ENCODE peak calls at places on chromosomes 1 and 21, in ten cellular contexts. K, F, C, U, Q, H, W, M, N and T are unnamed samples.

GRCh38 chr1:114040273-114041043 is 61.2 kb downstream of the OLFML3 start:
- DNase-seq in U (no peak), F (no peak), Q (no peak), W (no peak), M (no peak), C (no peak), H (no peak), N (no peak), K (peak), T (no peak)

GRCh38 chr1:82227286-82227685 is 426.6 kb downstream of the ADGRL2 start:
- DNase-seq in H (no peak), Q (no peak), M (no peak), C (no peak), N (no peak), F (no peak), K (no peak), U (no peak), W (no peak), T (no peak)

GRCh38 chr1:45478129-45478802 is 12.7 kb downstream of the TESK2 start:
- DNase-seq in U (no peak), Q (no peak), M (no peak), N (no peak), F (no peak), H (no peak), W (no peak), C (no peak), K (no peak), T (no peak)

GRCh38 chr1:118986291-118986838 is 1.8 kb downstream of the TBX15 start:
- DNase-seq in N (no peak), C (peak), H (no peak), W (no peak), Q (no peak), U (no peak), F (no peak), M (no peak), K (peak), T (no peak)

GRCh38 chr1:203572134-203572625 is 54.5 kb upstream of the ATP2B4 start:
- DNase-seq in H (peak), C (peak), U (no peak), W (peak), F (no peak), N (peak), K (no peak), M (no peak), Q (no peak), T (no peak)

GRCh38 chr1:18299441-18300338 is 181.0 kb upstream of the KLHDC7A start:
- DNase-seq in Q (peak), K (no peak), M (no peak), W (no peak), H (no peak), F (no peak), N (peak), U (peak), C (peak), T (no peak)

GRCh38 chr1:231053493-231054162 is 13.6 kb upstream of the FAM89A start:
- DNase-seq in N (no peak), W (peak), H (peak), F (peak), C (no peak), M (peak), Q (peak), K (peak), U (no peak), T (no peak)

GRCh38 chr1:7592120-7592798 is 178.8 kb upstream of the VAMP3 start:
- DNase-seq in W (no peak), H (no peak), K (no peak), Q (no peak), C (no peak), U (no peak), N (no peak), M (no peak), F (no peak), T (no peak)

GRCh38 chr1:186102559-186103148 is 272.4 kb downstream of the TPR start:
- DNase-seq in M (peak), U (no peak), F (no peak), N (no peak), W (peak), K (peak), C (no peak), H (no peak), Q (peak), T (no peak)

GRCh38 chr1:1330366-1331067 is 563 bp upstream of the TAS1R3 start:
- DNase-seq in N (no peak), M (no peak), K (no peak), F (no peak), C (no peak), Q (no peak), W (no peak), U (no peak), H (no peak), T (no peak)

GRCh38 chr1:210049616-210050015 is 111.6 kb downstream of the SYT14 start:
- DNase-seq in M (no peak), U (no peak), F (no peak), K (no peak), Q (no peak), H (no peak), W (no peak), C (no peak), N (no peak), T (no peak)

GRCh38 chr1:32240140-32240951 is 6.7 kb upstream of the FAM167B start:
- DNase-seq in K (peak), Q (peak), M (no peak), U (peak), C (peak), H (peak), F (peak), N (peak), W (no peak), T (peak)

GRCh38 chr1:84257617-84258016 is 43.9 kb upstream of the SAMD13 start:
- DNase-seq in U (no peak), K (no peak), C (no peak), N (no peak), F (no peak), Q (no peak), W (no peak), H (no peak), M (no peak), T (no peak)

GRCh38 chr1:184158911-184159701 is 107.6 kb downstream of the TSEN15 start:
- DNase-seq in Q (peak), C (no peak), W (no peak), K (peak), M (no peak), H (no peak), N (no peak), U (no peak), F (no peak), T (no peak)

GRCh38 chr1:162661336-162661735 is 29.1 kb downstream of the DDR2 start:
- DNase-seq in H (no peak), W (no peak), Q (no peak), M (no peak), N (no peak), K (no peak), U (no peak), F (no peak), C (no peak), T (no peak)

GRCh38 chr21:32240708-32241433 is 38.0 kb downstream of the MIS18A start:
- DNase-seq in F (no peak), W (no peak), H (no peak), N (no peak), M (no peak), C (no peak), U (no peak), Q (no peak), K (no peak), T (no peak)

GRCh38 chr1:24905979-24906720 is 23.9 kb downstream of the RUNX3 start:
- DNase-seq in K (no peak), W (no peak), Q (no peak), N (no peak), H (no peak), C (peak), U (no peak), M (no peak), F (no peak), T (no peak)

GRCh38 chr21:38990424-38990794 is 184.7 kb downstream of the ETS2 start:
- DNase-seq in C (peak), W (no peak), M (no peak), H (no peak), U (no peak), F (peak), K (no peak), Q (no peak), N (no peak), T (no peak)

GRCh38 chr1:108947871-108948525 is 15.3 kb downstream of the CLCC1 start:
- DNase-seq in K (no peak), H (no peak), N (no peak), F (no peak), Q (no peak), W (no peak), M (no peak), C (no peak), U (no peak), T (no peak)

GRCh38 chr1:55421317-55421716 is 206.2 kb upstream of the USP24 start:
- DNase-seq in U (peak), N (no peak), M (no peak), H (no peak), W (no peak), K (peak), F (no peak), Q (peak), C (no peak), T (no peak)

GRCh38 chr1:153503766-153504165 is 32.0 kb downstream of the S100A6 start:
- DNase-seq in W (no peak), K (no peak), Q (no peak), F (no peak), M (no peak), U (no peak), H (no peak), C (no peak), N (no peak), T (no peak)

GRCh38 chr1:159581422-159581821 is 6.2 kb upstream of the APCS start:
- DNase-seq in M (no peak), U (no peak), K (no peak), Q (no peak), N (no peak), W (no peak), H (no peak), C (no peak), F (no peak), T (no peak)

GRCh38 chr1:221868894-221869293 is 127.0 kb upstream of the DUSP10 start:
- DNase-seq in F (no peak), K (peak), M (peak), W (peak), C (no peak), Q (peak), N (no peak), U (no peak), H (no peak), T (no peak)

GRCh38 chr1:106968644-106969043 is 87.8 kb upstream of the PRMT6 start:
- DNase-seq in F (peak), W (no peak), N (no peak), H (no peak), Q (no peak), U (no peak), C (no peak), K (no peak), M (no peak), T (no peak)

GRCh38 chr1:19610282-19610978 is 33.7 kb upstream of the NBL1 start:
- DNase-seq in M (no peak), H (no peak), F (no peak), W (no peak), C (no peak), K (no peak), Q (peak), U (no peak), N (no peak), T (no peak)

GRCh38 chr1:116110507-116111195 is 548 bp upstream of the MAB21L3 start:
- DNase-seq in W (no peak), C (no peak), Q (no peak), U (no peak), M (no peak), N (no peak), K (no peak), H (no peak), F (peak), T (no peak)

GRCh38 chr1:192575499-192576189 is at the start of gene RGS1:
- DNase-seq in F (peak), N (no peak), Q (no peak), W (no peak), M (no peak), U (no peak), C (no peak), H (no peak), K (no peak), T (no peak)

GRCh38 chr1:230067871-230068814 is 1.1 kb downstream of the GALNT2 start:
- DNase-seq in C (peak), H (no peak), U (no peak), N (peak), Q (peak), W (no peak), F (peak), M (no peak), K (peak), T (no peak)

GRCh38 chr1:247448107-247448778 is 9.7 kb downstream of the OR2B11 start:
- DNase-seq in C (peak), U (no peak), K (peak), M (peak), H (peak), N (peak), W (peak), Q (peak), F (peak), T (no peak)

GRCh38 chr1:14842891-14843290 is 244.4 kb downstream of the KAZN start:
- DNase-seq in Q (no peak), W (no peak), H (no peak), C (no peak), N (no peak), U (no peak), F (no peak), K (no peak), M (peak), T (no peak)

DNA sequence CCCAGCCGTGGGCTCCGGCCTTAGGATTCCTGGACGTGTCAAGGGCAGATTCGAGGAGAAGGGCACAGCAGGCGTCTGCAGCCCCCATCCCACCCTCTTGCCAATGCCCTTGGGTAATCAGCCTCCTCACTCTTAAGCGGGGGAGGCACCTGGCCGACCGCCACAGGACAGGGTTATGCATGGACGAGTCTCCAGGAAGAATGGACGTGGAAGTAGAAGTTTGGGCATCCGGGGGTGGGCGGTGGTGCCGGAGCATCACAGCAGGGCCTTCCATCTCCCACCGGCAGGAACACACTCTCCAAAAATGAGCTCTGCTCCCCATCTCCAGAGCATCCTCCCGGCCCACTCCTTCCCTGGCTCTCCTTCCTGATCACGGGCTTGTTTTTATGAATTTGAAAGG is 233.5 kb upstream of the C1orf174 start:
- DNase-seq in U (no peak), W (no peak), K (no peak), N (no peak), Q (no peak), F (no peak), M (no peak), C (no peak), H (no peak), T (no peak)
- TF ChIP-seq CTCF in U (no peak), W (no peak), K (no peak), N (no peak), Q (no peak), F (no peak), M (no peak), C (no peak), H (no peak), T (no peak)

DNA sequence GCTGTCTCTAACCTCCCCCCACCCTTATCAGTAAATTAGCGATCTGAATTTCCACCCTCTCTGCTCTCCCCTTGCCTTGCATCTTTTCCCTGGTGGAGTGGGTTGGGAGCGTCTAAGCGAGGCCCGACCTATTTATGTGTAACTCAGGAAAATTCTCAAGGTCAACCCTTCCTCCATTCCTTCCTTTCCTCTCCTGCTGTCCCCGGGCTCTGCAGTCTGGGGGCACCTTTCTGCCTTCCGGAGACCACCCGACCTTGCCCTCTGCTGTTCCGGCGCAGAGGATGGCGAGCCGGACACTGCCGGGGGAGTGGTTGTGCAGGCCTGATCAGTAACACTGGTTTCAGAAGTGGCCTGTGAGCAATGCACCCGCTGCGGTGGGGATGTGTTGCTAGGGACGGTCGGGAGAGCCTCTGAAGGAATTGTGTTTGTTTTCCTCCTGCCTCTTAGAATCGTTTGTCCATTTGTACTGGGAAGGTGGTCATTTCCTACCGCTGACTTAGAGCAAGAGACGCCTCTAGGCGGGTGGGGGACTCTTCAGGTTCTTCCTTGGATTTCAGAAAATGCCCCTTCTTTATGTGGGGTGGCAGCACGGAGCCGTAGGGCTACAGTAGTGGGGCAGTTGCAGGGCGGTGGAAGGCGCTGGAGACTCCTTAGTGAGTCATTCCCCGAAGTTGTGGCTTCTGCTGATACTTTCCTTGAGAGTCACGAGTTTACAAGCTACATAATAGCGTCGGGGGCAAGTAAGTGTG is 543 bp downstream of the MGST3 start:
- DNase-seq in Q (peak), U (peak), C (peak), H (peak), W (peak), K (peak), N (peak), M (peak), F (peak), T (peak)
- TF ChIP-seq CTCF in Q (peak), U (no peak), C (peak), H (no peak), W (peak), K (peak), N (peak), M (peak), F (no peak), T (no peak)

DNA sequence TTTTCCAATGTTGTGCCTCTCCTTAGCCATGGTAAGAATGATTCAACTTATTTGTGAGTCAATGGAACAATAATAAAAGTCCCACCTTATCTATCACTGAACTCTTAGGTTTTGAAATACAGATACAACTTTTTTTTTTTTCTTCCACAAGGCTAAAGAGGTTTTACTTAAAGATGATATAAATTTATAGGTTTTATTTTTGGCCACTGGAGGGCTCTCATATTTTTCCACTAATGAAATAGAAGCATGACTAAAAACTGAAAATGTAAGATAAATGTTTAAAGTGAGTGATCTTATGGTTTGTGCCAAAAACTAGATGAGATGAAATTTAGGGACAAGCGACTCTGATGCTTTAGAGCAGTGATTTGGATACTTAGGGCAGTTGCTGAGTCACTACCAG is 499.0 kb downstream of the NUF2 start:
- DNase-seq in F (no peak), Q (peak), H (no peak), M (no peak), C (no peak), U (no peak), N (no peak), W (no peak), K (no peak), T (no peak)
- TF ChIP-seq CTCF in F (no peak), Q (peak), H (no peak), M (peak), C (peak), U (no peak), N (peak), W (no peak), K (peak), T (no peak)

GRCh38 chr1:27602510-27603319 is 1.2 kb downstream of the AHDC1 start:
- DNase-seq in N (no peak), U (no peak), W (no peak), M (no peak), K (no peak), C (peak), Q (peak), H (peak), F (peak), T (no peak)
- TF ChIP-seq CTCF in N (no peak), U (no peak), W (no peak), M (peak), K (no peak), C (no peak), Q (no peak), H (no peak), F (no peak), T (no peak)

GRCh38 chr1:216168481-216169005 is 254.7 kb downstream of the USH2A start:
- DNase-seq in W (no peak), Q (no peak), N (no peak), H (no peak), M (no peak), U (no peak), C (no peak), F (no peak), K (peak), T (no peak)
- TF ChIP-seq CTCF in W (no peak), Q (no peak), N (no peak), H (no peak), M (no peak), U (no peak), C (no peak), F (no peak), K (no peak), T (no peak)